ENCODE peak calls at places on chromosomes 7 and 10, in ten cellular contexts. K is NCI-H1048; X is activated T-helper 9 cell treated with anti-CD3 and anti-CD28 coated beads, Interleukin-2, amount 50 U/mL, for 16 hours; V is left ventricle myocardium inferior; Q is cerebellar cortex; T is ACHN; N is T-helper 2 cell; I is stimulated activated CD4-positive, alpha-beta T cell treated with anti-CD3 and anti-CD28 coated beads, Interleukin-15, amount 100 ng/mL, for 48 hours; O is GM19239; Y is stimulated activated naive CD4-positive, alpha-beta T cell. M is an unnamed sample.

GRCh38 chr7:149261829-149262617 is at the start of gene ZNF783:
- DNase-seq in K (peak), O (peak), Y (peak), T (peak), Q (peak), I (peak), X (peak), V (peak), N (peak), M (peak)

GRCh38 chr7:94270772-94271171 is 123.9 kb upstream of the COL1A2 start:
- DNase-seq in T (no peak), X (no peak), K (no peak), Y (no peak), V (no peak), Q (no peak), I (no peak), O (no peak), N (no peak), M (no peak)

GRCh38 chr7:145030754-145031153 is 194.9 kb upstream of the TPK1 start:
- DNase-seq in Y (no peak), T (no peak), X (no peak), N (no peak), O (no peak), V (no peak), K (no peak), Q (no peak), I (no peak), M (no peak)

GRCh38 chr7:43756368-43757072 is 2.0 kb upstream of the BLVRA start:
- DNase-seq in Y (no peak), I (no peak), N (no peak), Q (no peak), O (peak), T (peak), V (no peak), X (no peak), K (no peak), M (no peak)

GRCh38 chr7:7323921-7324320 is 141.6 kb downstream of the C1GALT1 start:
- DNase-seq in Y (no peak), O (no peak), X (no peak), I (no peak), V (no peak), T (no peak), Q (no peak), K (no peak), N (no peak), M (no peak)

GRCh38 chr7:140983802-140984201 is 30.9 kb downstream of the MRPS33 start:
- DNase-seq in N (no peak), K (no peak), V (no peak), Y (no peak), O (no peak), T (peak), X (no peak), Q (peak), I (no peak), M (no peak)

GRCh38 chr10:88243847-88244730 is 339.0 kb downstream of the RNLS start:
- DNase-seq in I (no peak), T (no peak), Y (no peak), X (no peak), Q (peak), O (no peak), V (peak), N (no peak), K (no peak), M (peak)

GRCh38 chr10:119391430-119392313 is 150.8 kb downstream of the RGS10 start:
- DNase-seq in T (no peak), I (no peak), K (no peak), Y (no peak), O (no peak), Q (no peak), V (no peak), N (no peak), X (no peak), M (peak)

GRCh38 chr7:30888783-30889182 is 22.9 kb upstream of the AQP1 start:
- DNase-seq in X (no peak), V (no peak), I (no peak), O (no peak), Y (no peak), Q (no peak), T (peak), N (no peak), K (no peak), M (no peak)

GRCh38 chr7:130831817-130832481 is 97.9 kb upstream of the KLF14 start:
- DNase-seq in Y (peak), N (no peak), O (peak), X (no peak), I (no peak), V (no peak), K (no peak), T (peak), Q (peak), M (peak)

GRCh38 chr10:9379183-9379582 is 1324.7 kb downstream of the GATA3 start:
- DNase-seq in Q (no peak), X (no peak), Y (no peak), O (no peak), K (no peak), I (no peak), V (no peak), N (no peak), T (no peak), M (no peak)